ENCODE peak calls at places on chromosomes 6 and 20, in nine cellular contexts. H, A, R, Y, T, L, D, S and N are unnamed samples.

GRCh38 chr20:95215-95614 is 7.7 kb downstream of the DEFB125 start:
- DNase-seq in H (no peak), A (no peak), R (no peak), Y (no peak), T (no peak), L (no peak), D (no peak), S (no peak), N (no peak)

GRCh38 chr6:42391441-42391840 is 60.3 kb downstream of the TRERF1 start:
- DNase-seq in H (no peak), A (no peak), R (no peak), Y (no peak), T (no peak), L (no peak), D (no peak), S (no peak), N (no peak)

GRCh38 chr20:25033941-25034335 is 24.0 kb downstream of the ACSS1 start:
- DNase-seq in H (no peak), A (no peak), R (no peak), Y (no peak), T (no peak), L (no peak), D (peak; percentile 15), S (no peak), N (no peak)

GRCh38 chr6:12182676-12183075 is 107.5 kb upstream of the EDN1 start:
- DNase-seq in H (no peak), A (no peak), R (no peak), Y (no peak), T (no peak), L (no peak), D (no peak), S (peak; percentile 42), N (no peak)

GRCh38 chr6:55449219-55449618 is 122.0 kb downstream of the GFRAL start:
- DNase-seq in H (no peak), A (no peak), R (no peak), Y (no peak), T (no peak), L (no peak), D (no peak), S (peak; percentile 41), N (no peak)

GRCh38 chr6:27605401-27606342 is 132.8 kb upstream of the ZNF184 start:
- DNase-seq in H (no peak), A (no peak), R (no peak), Y (no peak), T (no peak), L (no peak), D (no peak), S (peak; percentile 64), N (no peak)

GRCh38 chr6:52077180-52077884 is 10.1 kb downstream of the PKHD1 start:
- DNase-seq in H (peak; percentile 3), A (no peak), R (no peak), Y (no peak), T (no peak), L (no peak), D (no peak), S (no peak), N (no peak)

GRCh38 chr6:128305228-128305627 is 215.2 kb downstream of the PTPRK start:
- DNase-seq in H (no peak), A (no peak), R (no peak), Y (no peak), T (no peak), L (no peak), D (no peak), S (peak; percentile 8), N (no peak)

GRCh38 chr6:44152533-44152932 is 6.1 kb upstream of the CAPN11 start:
- DNase-seq in H (no peak), A (no peak), R (no peak), Y (no peak), T (no peak), L (no peak), D (no peak), S (no peak), N (no peak)

GRCh38 chr6:1295420-1295819 is 16.5 kb upstream of the FOXQ1 start:
- DNase-seq in H (no peak), A (no peak), R (no peak), Y (no peak), T (no peak), L (no peak), D (no peak), S (no peak), N (no peak)

GRCh38 chr6:132126150-132126549 is 175.0 kb upstream of the CCN2 start:
- DNase-seq in H (no peak), A (no peak), R (no peak), Y (no peak), T (no peak), L (no peak), D (no peak), S (no peak), N (no peak)

GRCh38 chr6:108710046-108710445 is 138.2 kb upstream of the ARMC2 start:
- DNase-seq in H (no peak), A (peak; percentile 16), R (no peak), Y (no peak), T (no peak), L (no peak), D (no peak), S (no peak), N (no peak)

GRCh38 chr6:52373294-52373693 is 11.3 kb downstream of the PAQR8 start:
- DNase-seq in H (no peak), A (no peak), R (no peak), Y (no peak), T (no peak), L (no peak), D (no peak), S (no peak), N (no peak)

GRCh38 chr6:87668006-87668405 is 34.0 kb downstream of the AKIRIN2 start:
- DNase-seq in H (no peak), A (no peak), R (no peak), Y (no peak), T (no peak), L (no peak), D (no peak), S (no peak), N (no peak)

GRCh38 chr6:30722280-30723112 is 2.3 kb downstream of the TUBB start:
- DNase-seq in H (peak; percentile 73), A (peak; percentile 91), R (no peak), Y (peak; percentile 83), T (peak; percentile 90), L (peak; percentile 92), D (peak; percentile 95), S (peak; percentile 90), N (peak; percentile 70)

GRCh38 chr20:63706852-63707557 is 771 bp downstream of the ARFRP1 start:
- DNase-seq in H (peak; percentile 70), A (no peak), R (no peak), Y (peak; percentile 40), T (peak; percentile 47), L (no peak), D (peak; percentile 91), S (peak; percentile 59), N (peak; percentile 40)

GRCh38 chr20:63705232-63706026 is 2.3 kb downstream of the ARFRP1 start:
- DNase-seq in H (no peak), A (no peak), R (no peak), Y (no peak), T (no peak), L (no peak), D (no peak), S (no peak), N (no peak)

GRCh38 chr20:63704749-63705117 is 3.0 kb downstream of the ARFRP1 start:
- DNase-seq in H (no peak), A (no peak), R (no peak), Y (no peak), T (no peak), L (no peak), D (peak; percentile 75), S (no peak), N (no peak)

GRCh38 chr20:63707558-63708300 is at the start of the genes ARFRP1 and ZGPAT:
- DNase-seq in H (peak; percentile 96), A (peak; percentile 85), R (peak; percentile 16), Y (peak; percentile 79), T (peak; percentile 93), L (peak; percentile 83), D (peak; percentile 98), S (peak; percentile 78), N (peak; percentile 89)

DNA sequence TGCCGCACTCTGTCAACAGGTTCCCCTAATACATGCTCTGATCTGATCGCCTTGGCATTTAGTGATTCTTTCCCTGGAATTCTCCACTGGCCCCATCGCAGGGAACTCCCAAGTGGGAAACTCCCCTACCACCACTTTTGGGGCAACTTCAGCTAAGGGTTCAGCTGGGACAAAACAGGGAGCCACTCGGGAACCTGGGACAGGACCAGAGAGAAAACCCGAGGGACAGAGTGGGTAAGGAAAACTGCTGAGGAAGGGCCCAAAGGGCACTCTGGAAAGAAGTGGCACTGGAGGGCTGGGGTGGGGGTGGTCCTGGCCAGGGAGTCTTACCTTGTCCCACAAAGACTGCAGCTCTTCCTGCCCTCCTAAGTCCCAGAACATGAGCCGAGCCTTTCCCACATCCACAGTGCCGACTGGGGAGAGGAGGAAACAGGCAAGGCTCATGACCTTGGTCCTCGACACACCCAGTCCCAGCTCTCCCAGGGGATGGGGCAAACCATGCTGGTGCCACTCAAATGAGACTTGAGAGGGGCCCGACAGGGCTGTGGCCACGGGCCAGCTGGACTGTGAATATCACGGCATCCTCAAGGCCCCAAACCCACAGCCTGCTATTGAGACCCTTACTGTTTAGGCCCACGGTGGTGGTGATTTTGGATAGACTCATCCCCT is 1.6 kb downstream of the ARFRP1 start:
- DNase-seq in H (no peak), A (no peak), R (no peak), Y (no peak), T (no peak), L (no peak), D (peak; percentile 78), S (no peak), N (no peak)
- H3K27ac ChIP-seq in H (no peak overlapping the region), A (peak overlapping the region; percentile 88), R (no peak overlapping the region), Y (peak overlapping the region; percentile 70), T (no peak overlapping the region), L (peak overlapping the region; percentile 90), D (peak overlapping the region; percentile 89), S (no peak overlapping the region), N (no peak overlapping the region)

GRCh38 chr6:10414766-10415592 is at the start of gene TFAP2A:
- DNase-seq in H (no peak), A (no peak), R (no peak), Y (no peak), T (no peak), L (peak; percentile 89), D (no peak), S (peak; percentile 91), N (no peak)
- H3K4me3 ChIP-seq in H (peak within 1 kb of the TSS; percentile 32), A (no peak within 1 kb of the TSS), R (peak within 1 kb of the TSS; percentile 63), Y (no peak within 1 kb of the TSS), T (peak within 1 kb of the TSS; percentile 46), L (no peak within 1 kb of the TSS), D (no peak within 1 kb of the TSS), S (peak within 1 kb of the TSS; percentile 91), N (no peak within 1 kb of the TSS)

DNA sequence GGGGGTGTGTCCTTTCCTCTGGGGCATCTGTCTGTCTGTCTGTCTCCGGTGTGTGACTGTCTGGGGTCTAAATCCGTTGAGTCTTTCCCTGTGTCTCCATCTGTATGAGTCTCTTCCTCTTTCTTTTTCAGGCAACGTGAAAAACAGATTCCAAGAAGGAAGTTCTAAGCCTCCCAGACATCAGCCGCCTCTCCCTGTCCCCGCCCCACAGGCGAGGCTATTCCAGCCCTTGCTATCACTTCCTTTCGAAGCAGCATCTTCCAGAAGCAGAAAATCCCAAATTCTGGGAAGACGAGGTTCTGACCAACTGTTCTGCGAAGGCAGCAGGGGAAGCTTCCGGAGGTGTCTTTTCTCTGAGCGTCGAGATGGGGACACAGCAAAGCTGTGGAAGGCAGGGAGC is 34.0 kb downstream of the PMEPA1 start:
- DNase-seq in H (no peak), A (no peak), R (no peak), Y (no peak), T (no peak), L (no peak), D (no peak), S (no peak), N (no peak)
- H3K27ac ChIP-seq in H (peak overlapping the region; percentile 16), A (no peak overlapping the region), R (no peak overlapping the region), Y (no peak overlapping the region), T (no peak overlapping the region), L (no peak overlapping the region), D (no peak overlapping the region), S (no peak overlapping the region), N (no peak overlapping the region)

GRCh38 chr6:32842690-32843089 is 1.2 kb downstream of the PSMB8 start:
- DNase-seq in H (no peak), A (no peak), R (no peak), Y (no peak), T (no peak), L (no peak), D (no peak), S (no peak), N (no peak)
- H3K4me3 ChIP-seq in H (no peak overlapping the region), A (no peak overlapping the region), R (peak overlapping the region; percentile 18), Y (peak overlapping the region; percentile 99), T (no peak overlapping the region), L (peak overlapping the region; percentile 63), D (peak overlapping the region; percentile 83), S (peak overlapping the region; percentile 96), N (no peak overlapping the region)